ENCODE peak calls at places on chromosome 18, in four cellular contexts. J is A549; F is colonic mucosa; Q is CD8-positive, alpha-beta T cell. K is an unnamed sample.
A peak's percentile ranks its signal among the peaks of the same experiment; 100 is the strongest.

GRCh38 chr18:3984163-3984757 is 470.8 kb downstream of the DLGAP1 start:
- DNase-seq in J (no peak), F (no peak), Q (no peak), K (no peak)

GRCh38 chr18:41771971-41772370 is 183.1 kb upstream of the PIK3C3 start:
- DNase-seq in J (no peak), Q (no peak), F (no peak), K (no peak)

GRCh38 chr18:67131498-67131897 is 385.0 kb downstream of the DSEL start:
- DNase-seq in Q (no peak), J (no peak), F (no peak), K (no peak)

GRCh38 chr18:12567849-12568248 is 90.1 kb downstream of the SPIRE1 start:
- DNase-seq in Q (no peak), F (no peak), J (no peak), K (no peak)

GRCh38 chr18:58502628-58503027 is 126.3 kb downstream of the ALPK2 start:
- DNase-seq in Q (peak; percentile 56), J (no peak), F (peak; percentile 50), K (no peak)

GRCh38 chr18:4986677-4987076 is 210.4 kb downstream of the AKAIN1 start:
- DNase-seq in J (no peak), F (no peak), Q (no peak), K (no peak)

GRCh38 chr18:3877678-3878077 is 427.7 kb downstream of the TGIF1 start:
- DNase-seq in F (no peak), Q (no peak), J (no peak), K (no peak)

GRCh38 chr18:74331404-74331803 is 15.8 kb downstream of the C18orf63 start:
- DNase-seq in J (peak; percentile 4), F (no peak), Q (no peak), K (no peak)

GRCh38 chr18:21448301-21448700 is 152.2 kb downstream of the ESCO1 start:
- DNase-seq in Q (no peak), F (no peak), J (no peak), K (no peak)

GRCh38 chr18:78981652-78981955 is 2.0 kb downstream of the SALL3 start:
- DNase-seq in F (no peak), J (no peak), Q (no peak), K (no peak)

GRCh38 chr18:78983530-78983929 is 3.9 kb downstream of the SALL3 start:
- DNase-seq in Q (no peak), J (no peak), F (no peak), K (no peak)

GRCh38 chr18:78982186-78982585 is 2.6 kb downstream of the SALL3 start:
- DNase-seq in Q (no peak), F (no peak), J (no peak), K (no peak)

GRCh38 chr18:78984941-78985784 is 5.5 kb downstream of the SALL3 start:
- DNase-seq in J (peak; percentile 7), Q (no peak), F (no peak), K (peak; percentile 55)

DNA sequence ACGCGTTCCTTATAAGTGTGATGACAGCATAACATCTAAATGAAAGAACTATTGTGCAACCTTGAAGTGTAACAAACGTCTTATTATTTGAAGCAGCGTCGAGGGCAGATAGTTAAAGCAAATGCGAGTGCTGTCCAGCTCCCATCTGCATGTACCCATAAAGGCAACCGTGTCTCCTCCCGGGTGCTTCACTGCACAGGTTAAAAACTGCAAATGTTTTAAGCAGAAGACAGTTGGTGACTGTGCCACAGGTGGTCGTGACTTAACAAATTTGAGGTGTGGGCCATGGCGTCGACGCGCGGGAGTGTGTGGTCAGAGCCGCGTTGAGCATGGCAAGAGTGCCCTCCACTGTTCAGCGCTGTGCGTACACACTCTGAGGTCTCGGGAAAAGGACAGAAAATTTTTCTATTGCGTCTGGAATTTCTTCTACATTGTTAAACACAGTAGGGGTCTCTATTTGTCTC is 6.4 kb downstream of the SALL3 start:
- DNase-seq in Q (no peak), F (no peak), J (peak; percentile 10), K (no peak)
- TF ChIP-seq CTCF in Q (no peak), F (no peak), J (peak; percentile 51), K (peak; percentile 46)

GRCh38 chr18:27838230-27838629 is 338.7 kb downstream of the CDH2 start:
- DNase-seq in Q (no peak), J (no peak), F (no peak), K (no peak)
- TF ChIP-seq CTCF in Q (no peak), J (no peak), F (no peak), K (no peak)

DNA sequence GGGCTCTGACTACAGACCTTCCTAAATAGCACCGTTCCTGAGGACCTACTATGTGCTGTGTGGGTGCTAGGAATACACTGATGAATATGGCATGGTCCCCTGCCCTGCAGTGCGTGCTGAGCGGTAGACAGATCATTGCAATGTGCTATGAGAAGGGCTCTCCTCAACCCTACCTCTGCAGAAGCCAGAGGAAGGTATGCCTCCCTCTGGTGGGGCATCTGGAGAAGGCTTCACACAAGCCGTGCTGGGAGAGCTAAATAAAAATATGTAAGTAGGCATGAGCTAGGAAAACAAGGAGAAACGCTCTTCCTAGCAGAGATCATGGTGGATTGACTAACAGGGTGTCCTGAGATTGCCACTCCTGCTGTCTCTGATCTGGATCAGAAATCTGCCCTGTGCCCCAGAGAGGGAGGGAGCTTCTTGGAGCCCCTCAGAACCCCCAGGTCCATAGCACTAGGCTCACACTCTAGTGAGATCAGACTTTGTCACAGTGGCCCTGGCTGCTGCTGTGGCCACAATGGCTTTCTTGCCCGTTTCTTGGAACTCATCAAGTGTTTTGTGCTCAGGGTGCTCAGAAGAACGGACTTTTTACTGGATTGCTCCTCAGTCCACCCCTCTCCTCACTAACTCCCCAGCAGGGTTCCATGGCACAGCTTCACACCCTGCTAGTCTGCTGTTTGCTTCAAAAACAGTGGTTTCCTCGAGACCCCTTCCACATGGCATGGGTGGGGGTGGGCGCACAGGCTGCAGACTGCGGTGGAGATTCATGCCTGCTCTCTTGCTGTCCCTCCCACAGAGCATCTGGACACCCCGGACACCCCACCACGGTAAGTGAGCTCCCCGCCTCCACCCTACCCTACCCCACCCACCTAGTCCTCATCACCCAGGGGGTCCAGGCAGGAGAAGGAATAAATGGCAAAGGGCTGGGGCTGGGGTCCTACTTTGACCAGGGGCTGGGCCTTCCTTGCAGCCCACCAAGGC is 14.2 kb downstream of the SIGLEC15 start:
- DNase-seq in F (no peak), Q (no peak), J (no peak), K (no peak)
- TF ChIP-seq CTCF in F (no peak), Q (no peak), J (peak; percentile 44), K (peak; percentile 23)

GRCh38 chr18:46518438-46518837 is 138.6 kb downstream of the LOXHD1 start:
- DNase-seq in F (no peak), Q (no peak), J (no peak), K (no peak)
- TF ChIP-seq CTCF in F (no peak), Q (no peak), J (no peak), K (no peak)

GRCh38 chr18:32919799-32920198 is 147.0 kb upstream of the KLHL14 start:
- DNase-seq in J (no peak), Q (no peak), F (no peak), K (peak; percentile 44)
- TF ChIP-seq CTCF in J (no peak), Q (no peak), F (no peak), K (peak; percentile 42)

GRCh38 chr18:76435321-76435989 is 59.6 kb downstream of the ZNF516 start:
- DNase-seq in Q (no peak), J (no peak), F (no peak), K (no peak)
- TF ChIP-seq CTCF in Q (no peak), J (no peak), F (no peak), K (no peak)

GRCh38 chr18:26192233-26192632 is 34.0 kb upstream of the TAF4B start:
- DNase-seq in F (no peak), Q (no peak), J (no peak), K (no peak)
- TF ChIP-seq CTCF in F (no peak), Q (no peak), J (no peak), K (no peak)

GRCh38 chr18:9401166-9401565 is 66.6 kb downstream of the TWSG1 start:
- DNase-seq in Q (no peak), F (no peak), J (no peak), K (no peak)

GRCh38 chr18:9405130-9405529 is 70.2 kb upstream of the RALBP1 start:
- DNase-seq in F (no peak), Q (no peak), J (no peak), K (no peak)

GRCh38 chr18:9404565-9405060 is 70.0 kb downstream of the TWSG1 start:
- DNase-seq in F (no peak), J (no peak), Q (no peak), K (peak; percentile 62)

GRCh38 chr18:9405977-9406376 is 69.3 kb upstream of the RALBP1 start:
- DNase-seq in Q (no peak), F (no peak), J (no peak), K (no peak)

GRCh38 chr18:9403795-9404564 is 69.4 kb downstream of the TWSG1 start:
- DNase-seq in F (no peak), Q (no peak), J (no peak), K (no peak)
- TF ChIP-seq CTCF in F (no peak), Q (no peak), J (no peak), K (peak; percentile 16)

GRCh38 chr18:31687529-31687928 is 3.1 kb upstream of the B4GALT6 start:
- DNase-seq in J (no peak), Q (no peak), F (no peak), K (no peak)
- TF ChIP-seq CTCF in J (no peak), Q (no peak), F (no peak), K (no peak)